ENCODE peak calls at places on chromosomes 3 and 15, in four cellular contexts. One of them, this sample, is unnamed.

GRCh38 chr3:172309741-172310140 is 138.5 kb downstream of the GHSR start:
- DNase-seq in uterus: no peak
- DNase-seq in Peyer's patch: no peak
- DNase-seq in heart left ventricle: no peak
- DNase-seq in this sample: no peak

GRCh38 chr3:170355738-170356595 is 1.5 kb upstream of the SKIL start:
- DNase-seq in uterus: peak; percentile 55
- DNase-seq in heart left ventricle: peak; percentile 54
- DNase-seq in Peyer's patch: peak; percentile 63
- DNase-seq in this sample: peak; percentile 54

GRCh38 chr3:194067949-194068362 is 68.0 kb upstream of the HES1 start:
- DNase-seq in heart left ventricle: no peak
- DNase-seq in uterus: no peak
- DNase-seq in Peyer's patch: no peak
- DNase-seq in this sample: no peak

GRCh38 chr15:31083394-31083790 is 18.1 kb downstream of the TRPM1 start:
- DNase-seq in Peyer's patch: no peak
- DNase-seq in uterus: no peak
- DNase-seq in heart left ventricle: no peak
- DNase-seq in this sample: no peak

GRCh38 chr15:50797926-50798325 is 32.4 kb upstream of the SPPL2A start:
- DNase-seq in Peyer's patch: no peak
- DNase-seq in heart left ventricle: no peak
- DNase-seq in uterus: no peak
- DNase-seq in this sample: no peak

GRCh38 chr3:134048278-134048996 is 18.7 kb upstream of the SLCO2A1 start:
- DNase-seq in uterus: no peak
- DNase-seq in heart left ventricle: no peak
- DNase-seq in Peyer's patch: no peak
- DNase-seq in this sample: no peak

GRCh38 chr3:194070220-194070633 is 65.7 kb upstream of the HES1 start:
- DNase-seq in Peyer's patch: no peak
- DNase-seq in uterus: peak; percentile 36
- DNase-seq in heart left ventricle: no peak
- DNase-seq in this sample: no peak

GRCh38 chr15:54277834-54278233 is 299.6 kb downstream of the UNC13C start:
- DNase-seq in uterus: no peak
- DNase-seq in heart left ventricle: no peak
- DNase-seq in Peyer's patch: no peak
- DNase-seq in this sample: no peak

GRCh38 chr3:24494616-24495333 is at the start of gene THRB:
- DNase-seq in Peyer's patch: peak; percentile 77
- DNase-seq in uterus: peak; percentile 70
- DNase-seq in heart left ventricle: peak; percentile 86
- DNase-seq in this sample: peak; percentile 22

GRCh38 chr3:28348286-28348636 is 260 bp upstream of the ZCWPW2 start:
- DNase-seq in heart left ventricle: no peak
- DNase-seq in uterus: no peak
- DNase-seq in Peyer's patch: no peak
- DNase-seq in this sample: no peak

GRCh38 chr3:21528291-21528690 is 222.7 kb downstream of the ZNF385D start:
- DNase-seq in heart left ventricle: no peak
- DNase-seq in Peyer's patch: no peak
- DNase-seq in uterus: no peak
- DNase-seq in this sample: no peak

GRCh38 chr15:48965972-48966371 is 2.3 kb upstream of the SHC4 start:
- DNase-seq in heart left ventricle: no peak
- DNase-seq in Peyer's patch: no peak
- DNase-seq in uterus: no peak
- DNase-seq in this sample: no peak

GRCh38 chr3:144273611-144274010 is 302.0 kb downstream of the DIPK2A start:
- DNase-seq in uterus: no peak
- DNase-seq in Peyer's patch: no peak
- DNase-seq in heart left ventricle: no peak
- DNase-seq in this sample: no peak

GRCh38 chr3:145578465-145578864 is 582.5 kb downstream of the PLOD2 start:
- DNase-seq in heart left ventricle: no peak
- DNase-seq in Peyer's patch: no peak
- DNase-seq in uterus: no peak
- DNase-seq in this sample: no peak

GRCh38 chr15:80934761-80935221 is 54.8 kb downstream of the MESD start:
- DNase-seq in heart left ventricle: peak; percentile 36
- DNase-seq in Peyer's patch: no peak
- DNase-seq in uterus: no peak
- DNase-seq in this sample: no peak

GRCh38 chr15:26838742-26839460 is 28.0 kb upstream of the GABRA5 start:
- DNase-seq in uterus: no peak
- DNase-seq in Peyer's patch: no peak
- DNase-seq in heart left ventricle: no peak
- DNase-seq in this sample: no peak

GRCh38 chr3:155791190-155791589 is 14.9 kb downstream of the C3orf33 start:
- DNase-seq in heart left ventricle: no peak
- DNase-seq in Peyer's patch: no peak
- DNase-seq in uterus: no peak
- DNase-seq in this sample: no peak

GRCh38 chr3:17686613-17687012 is 55.8 kb downstream of the TBC1D5 start:
- DNase-seq in uterus: no peak
- DNase-seq in Peyer's patch: no peak
- DNase-seq in heart left ventricle: no peak
- DNase-seq in this sample: no peak

DNA sequence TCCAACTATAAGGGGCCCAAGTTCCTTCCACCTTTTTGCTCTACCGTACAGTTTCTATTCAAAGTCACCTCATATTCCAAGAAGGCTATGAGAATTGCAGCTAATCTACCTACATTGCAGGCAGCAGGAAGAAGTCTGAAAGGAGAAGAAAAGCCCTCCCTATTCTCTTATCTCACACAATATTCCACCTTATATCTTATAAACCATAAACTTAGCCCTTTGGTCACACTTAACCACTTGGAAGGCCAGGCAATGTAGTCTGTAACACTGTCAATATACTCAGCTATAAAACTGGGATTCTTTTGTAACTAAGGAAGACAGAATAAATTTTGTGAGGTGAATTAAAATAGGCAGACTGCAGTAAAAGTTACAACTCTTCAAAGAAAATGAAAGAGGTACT is 54.8 kb downstream of the TBC1D5 start:
- DNase-seq in Peyer's patch: no peak
- DNase-seq in uterus: no peak
- DNase-seq in heart left ventricle: no peak
- DNase-seq in this sample: no peak
- TF ChIP-seq CTCF in Peyer's patch: no peak
- TF ChIP-seq CTCF in uterus: no peak
- TF ChIP-seq CTCF in heart left ventricle: no peak
- TF ChIP-seq CTCF in this sample: no peak

GRCh38 chr15:40847225-40847961 is 3.5 kb downstream of the SPINT1 start:
- DNase-seq in heart left ventricle: peak; percentile 46
- DNase-seq in uterus: no peak
- DNase-seq in Peyer's patch: peak; percentile 92
- DNase-seq in this sample: peak; percentile 32

GRCh38 chr15:40845511-40846284 is 1.9 kb downstream of the SPINT1 start:
- DNase-seq in heart left ventricle: no peak
- DNase-seq in uterus: no peak
- DNase-seq in Peyer's patch: peak; percentile 87
- DNase-seq in this sample: no peak

GRCh38 chr15:40844543-40844981 is 714 bp downstream of the SPINT1 start:
- DNase-seq in uterus: no peak
- DNase-seq in heart left ventricle: no peak
- DNase-seq in Peyer's patch: peak; percentile 56
- DNase-seq in this sample: peak; percentile 68

GRCh38 chr15:40845036-40845435 is 1.2 kb downstream of the SPINT1 start:
- DNase-seq in uterus: no peak
- DNase-seq in heart left ventricle: no peak
- DNase-seq in Peyer's patch: no peak
- DNase-seq in this sample: no peak

DNA sequence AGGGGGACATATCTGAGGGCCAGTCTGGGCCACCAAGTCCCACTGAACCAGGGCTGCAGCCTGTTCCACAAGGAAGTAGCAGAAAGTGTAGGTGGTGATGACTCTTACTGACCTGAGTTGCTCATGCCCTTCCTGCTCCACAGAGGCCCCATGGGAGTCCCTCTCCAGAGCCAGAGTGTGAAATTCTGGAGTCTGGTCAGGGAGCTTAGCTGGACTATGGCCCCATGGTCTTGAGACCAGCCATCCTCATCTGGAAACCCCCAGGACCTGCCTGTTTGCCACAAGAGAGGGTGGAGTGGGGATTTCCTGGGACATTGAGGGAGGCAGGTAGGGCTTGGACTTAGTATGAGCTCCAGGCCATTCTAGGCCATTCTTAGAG is 3.0 kb downstream of the SPINT1 start:
- DNase-seq in uterus: no peak
- DNase-seq in heart left ventricle: no peak
- DNase-seq in Peyer's patch: peak; percentile 51
- DNase-seq in this sample: no peak
- H3K4me3 ChIP-seq in uterus: no peak overlapping the region
- H3K4me3 ChIP-seq in heart left ventricle: no peak overlapping the region
- H3K4me3 ChIP-seq in Peyer's patch: no peak overlapping the region
- H3K4me3 ChIP-seq in this sample: no peak overlapping the region

DNA sequence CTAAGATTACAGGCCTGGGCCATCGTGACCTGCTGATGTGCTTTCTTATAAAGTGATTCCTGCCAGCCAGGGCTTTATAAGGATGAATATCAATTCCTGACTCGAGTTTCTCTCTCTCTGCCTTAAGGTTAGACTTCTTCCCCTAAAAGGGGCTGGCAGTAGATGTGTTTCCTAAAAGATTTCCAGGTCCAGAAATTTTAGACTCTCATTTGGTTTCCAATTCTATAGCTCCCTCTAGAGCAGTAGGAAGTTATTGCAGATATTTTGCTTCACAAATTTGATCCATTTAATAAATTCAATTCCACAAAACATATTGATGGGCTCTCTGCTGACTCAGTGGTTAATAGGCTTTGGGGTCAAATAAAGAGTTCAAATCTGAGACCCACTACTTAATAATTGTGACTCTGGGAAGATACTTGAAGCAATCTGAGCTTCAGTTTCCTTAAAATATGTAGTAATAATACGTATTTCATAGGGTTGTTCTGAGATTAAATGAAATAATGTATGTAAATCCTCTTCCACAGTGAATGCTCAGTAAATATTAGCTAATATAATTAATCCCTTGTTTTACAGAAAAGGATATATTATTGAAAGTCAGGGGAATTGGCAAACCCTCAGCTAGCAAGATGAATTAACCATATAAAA is 2.1 kb downstream of the TRIM69 start:
- DNase-seq in Peyer's patch: no peak
- DNase-seq in heart left ventricle: no peak
- DNase-seq in uterus: no peak
- DNase-seq in this sample: no peak
- TF ChIP-seq CTCF in Peyer's patch: peak; percentile 84
- TF ChIP-seq CTCF in heart left ventricle: peak; percentile 75
- TF ChIP-seq CTCF in uterus: peak; percentile 57
- TF ChIP-seq CTCF in this sample: peak; percentile 66

GRCh38 chr15:75714195-75714594 is 1.5 kb upstream of the CSPG4 start:
- DNase-seq in Peyer's patch: no peak
- DNase-seq in uterus: no peak
- DNase-seq in heart left ventricle: no peak
- DNase-seq in this sample: no peak

GRCh38 chr15:75718326-75718725 is 5.7 kb upstream of the CSPG4 start:
- DNase-seq in Peyer's patch: peak; percentile 64
- DNase-seq in heart left ventricle: no peak
- DNase-seq in uterus: peak; percentile 73
- DNase-seq in this sample: no peak

GRCh38 chr15:75712668-75713337 is at the start of gene CSPG4:
- DNase-seq in heart left ventricle: peak; percentile 85
- DNase-seq in Peyer's patch: no peak
- DNase-seq in uterus: peak; percentile 74
- DNase-seq in this sample: no peak

GRCh38 chr15:75713338-75713895 is 769 bp upstream of the CSPG4 start:
- DNase-seq in uterus: peak; percentile 72
- DNase-seq in Peyer's patch: no peak
- DNase-seq in heart left ventricle: peak; percentile 67
- DNase-seq in this sample: no peak
- H3K4me3 ChIP-seq in uterus: peak overlapping the region; percentile 71
- H3K4me3 ChIP-seq in Peyer's patch: no peak overlapping the region
- H3K4me3 ChIP-seq in heart left ventricle: peak overlapping the region; percentile 75
- H3K4me3 ChIP-seq in this sample: no peak overlapping the region

GRCh38 chr3:48993834-48994233 is 3.8 kb downstream of the P4HTM start:
- DNase-seq in heart left ventricle: no peak
- DNase-seq in Peyer's patch: no peak
- DNase-seq in uterus: no peak
- DNase-seq in this sample: no peak

GRCh38 chr3:48989126-48989795 is 780 bp upstream of the P4HTM start:
- DNase-seq in heart left ventricle: no peak
- DNase-seq in Peyer's patch: no peak
- DNase-seq in uterus: peak; percentile 49
- DNase-seq in this sample: no peak

GRCh38 chr3:48991851-48992545 is 2.0 kb downstream of the P4HTM start:
- DNase-seq in heart left ventricle: no peak
- DNase-seq in uterus: no peak
- DNase-seq in Peyer's patch: no peak
- DNase-seq in this sample: no peak

GRCh38 chr3:48990636-48991421 is 788 bp downstream of the P4HTM start:
- DNase-seq in Peyer's patch: peak; percentile 64
- DNase-seq in uterus: no peak
- DNase-seq in heart left ventricle: no peak
- DNase-seq in this sample: no peak

GRCh38 chr3:48989796-48990635 is at the start of gene P4HTM:
- DNase-seq in Peyer's patch: peak; percentile 92
- DNase-seq in uterus: peak; percentile 94
- DNase-seq in heart left ventricle: peak; percentile 91
- DNase-seq in this sample: peak; percentile 83
- TF ChIP-seq CTCF in Peyer's patch: no peak
- TF ChIP-seq CTCF in uterus: peak; percentile 40
- TF ChIP-seq CTCF in heart left ventricle: peak; percentile 40
- TF ChIP-seq CTCF in this sample: peak; percentile 47

This sample was measured in GM06990.